ENCODE peak calls at places on chromosomes 16 and 17, in six cellular contexts. M is stimulated activated CD4-positive, alpha-beta T cell treated with anti-CD3 and anti-CD28 coated beads, Interleukin-4, amount 100 ng/mL, for 48 hours; Y is thoracic aorta; O is GM04504; H is caudate nucleus; U is fibroblast of the aortic adventitia. E is an unnamed sample.
A peak's percentile ranks its signal among the peaks of the same experiment; 100 is the strongest.

GRCh38 chr16:67917140-67917851 is 14.4 kb downstream of the CTRL start:
- DNase-seq in M (no peak), Y (no peak), O (no peak), H (peak; percentile 54), U (peak; percentile 42), E (peak; percentile 50)

GRCh38 chr17:78873519-78874340 is 29.3 kb downstream of the CEP295NL start:
- DNase-seq in M (no peak), Y (no peak), O (no peak), H (peak; percentile 62), U (no peak), E (peak; percentile 49)

GRCh38 chr17:82950525-82951102 is 110.8 kb upstream of the ZNF750 start:
- DNase-seq in M (no peak), Y (no peak), O (no peak), H (no peak), U (no peak), E (no peak)

GRCh38 chr16:71628810-71629209 is 2.8 kb downstream of the MARVELD3 start:
- DNase-seq in M (no peak), Y (no peak), O (no peak), H (no peak), U (peak; percentile 19), E (no peak)

GRCh38 chr17:44581868-44582267 is 24.6 kb downstream of the FZD2 start:
- DNase-seq in M (no peak), Y (no peak), O (no peak), H (no peak), U (no peak), E (no peak)

GRCh38 chr17:17696075-17696474 is 14.8 kb downstream of the RAI1 start:
- DNase-seq in M (no peak), Y (no peak), O (no peak), H (no peak), U (no peak), E (no peak)

GRCh38 chr16:66267287-66268137 is 99.0 kb upstream of the CDH5 start:
- DNase-seq in M (no peak), Y (no peak), O (no peak), H (no peak), U (no peak), E (no peak)

GRCh38 chr17:63369233-63369632 is 76.9 kb downstream of the CYB561 start:
- DNase-seq in M (no peak), Y (no peak), O (peak; percentile 55), H (no peak), U (peak; percentile 73), E (no peak)

GRCh38 chr16:22674832-22675191 is 139.2 kb upstream of the HS3ST2 start:
- DNase-seq in M (no peak), Y (no peak), O (no peak), H (no peak), U (no peak), E (no peak)

GRCh38 chr17:46742539-46743270 is 75.8 kb downstream of the WNT3 start:
- DNase-seq in M (no peak), Y (no peak), O (peak; percentile 72), H (no peak), U (peak; percentile 76), E (no peak)

GRCh38 chr16:14449790-14450463 is 180.1 kb downstream of the PARN start:
- DNase-seq in M (no peak), Y (no peak), O (no peak), H (no peak), U (peak; percentile 76), E (no peak)

GRCh38 chr17:55567240-55568216 is 56.3 kb upstream of the SMIM36 start:
- DNase-seq in M (no peak), Y (no peak), O (no peak), H (no peak), U (peak; percentile 82), E (no peak)

GRCh38 chr17:336110-337021 is 16.2 kb downstream of the RPH3AL start:
- DNase-seq in M (peak; percentile 20), Y (no peak), O (no peak), H (no peak), U (no peak), E (no peak)

GRCh38 chr16:3187798-3188674 is at the start of gene OR1F1:
- DNase-seq in M (peak; percentile 72), Y (no peak), O (no peak), H (peak; percentile 19), U (peak; percentile 62), E (no peak)